ENCODE peak calls at places on chromosomes 1 and 21, in eight cellular contexts. P, S, G, F, A, M, B and W are unnamed samples.

GRCh38 chr1:100670083-100670482 is 49.5 kb upstream of the VCAM1 start:
- DNase-seq in S (no peak), F (no peak), P (no peak), M (no peak), A (no peak), B (no peak), G (no peak), W (no peak)

GRCh38 chr1:167641786-167642500 is 11.9 kb downstream of the RCSD1 start:
- DNase-seq in M (peak), S (no peak), F (no peak), A (no peak), G (no peak), B (no peak), P (no peak), W (no peak)

GRCh38 chr1:33344896-33345295 is 24.0 kb upstream of the A3GALT2 start:
- DNase-seq in B (no peak), F (no peak), A (no peak), M (no peak), G (no peak), S (no peak), P (no peak), W (no peak)

GRCh38 chr1:43530483-43531452 is at the start of gene PTPRF:
- DNase-seq in B (peak), S (no peak), A (no peak), G (no peak), F (peak), M (peak), P (peak), W (peak)

GRCh38 chr1:210236840-210237409 is 4.3 kb downstream of the SERTAD4 start:
- DNase-seq in A (no peak), G (no peak), B (no peak), F (peak), P (no peak), M (peak), S (peak), W (no peak)

GRCh38 chr1:26317143-26317542 is 615 bp upstream of the CD52 start:
- DNase-seq in M (no peak), G (no peak), P (no peak), F (no peak), A (no peak), B (no peak), S (no peak), W (no peak)

GRCh38 chr1:166032901-166033371 is 133.9 kb downstream of the FAM78B start:
- DNase-seq in G (no peak), B (no peak), S (no peak), F (no peak), M (peak), A (no peak), P (no peak), W (no peak)

GRCh38 chr1:16033101-16033632 is 10.4 kb upstream of the CLCNKB start:
- DNase-seq in A (no peak), P (no peak), B (no peak), S (no peak), G (no peak), F (no peak), M (no peak), W (no peak)

GRCh38 chr21:15688809-15689208 is 41.0 kb upstream of the USP25 start:
- DNase-seq in F (no peak), A (no peak), S (no peak), M (no peak), P (no peak), B (no peak), G (no peak), W (no peak)

GRCh38 chr21:17455028-17455353 is 57.9 kb upstream of the CXADR start:
- DNase-seq in S (no peak), F (no peak), M (no peak), P (no peak), G (no peak), A (no peak), B (no peak), W (no peak)

GRCh38 chr1:39981957-39982356 is 27.0 kb downstream of the MFSD2A start:
- DNase-seq in G (no peak), P (no peak), S (peak), A (no peak), F (no peak), M (no peak), B (no peak), W (peak)

GRCh38 chr1:5485968-5486665 is 506.1 kb downstream of the NPHP4 start:
- DNase-seq in M (no peak), F (no peak), B (no peak), A (no peak), P (no peak), S (no peak), G (no peak), W (no peak)

GRCh38 chr1:77039739-77040138 is 172.5 kb downstream of the ST6GALNAC5 start:
- DNase-seq in F (no peak), P (no peak), M (no peak), B (no peak), S (peak), G (no peak), A (no peak), W (peak)

GRCh38 chr1:15275921-15276683 is 29.1 kb downstream of the FHAD1 start:
- DNase-seq in S (no peak), G (no peak), P (no peak), F (no peak), A (no peak), M (peak), B (no peak), W (no peak)

GRCh38 chr1:235008239-235008638 is 120.4 kb downstream of the TOMM20 start:
- DNase-seq in F (no peak), P (no peak), A (no peak), M (no peak), B (no peak), G (no peak), S (no peak), W (no peak)

GRCh38 chr1:9293512-9294439 is 1.1 kb downstream of the SPSB1 start:
- DNase-seq in G (no peak), S (no peak), B (peak), P (no peak), F (no peak), A (peak), M (no peak), W (peak)

GRCh38 chr1:1259948-1260614 is 13.6 kb upstream of the C1QTNF12 start:
- DNase-seq in M (no peak), S (no peak), P (no peak), F (no peak), G (no peak), B (no peak), A (no peak), W (no peak)